ENCODE peak calls at places on chromosome 12, in nine cellular contexts. O, C, Z, P, T, M, V, I and D are unnamed samples.

GRCh38 chr12:65495233-65495632 is 216.8 kb downstream of the MSRB3 start:
- DNase-seq in O (peak), C (peak), Z (no peak), P (no peak), T (no peak), M (no peak), V (no peak), I (no peak), D (peak)

GRCh38 chr12:116039081-116039480 is 238.4 kb downstream of the MED13L start:
- DNase-seq in O (no peak), C (no peak), Z (no peak), P (no peak), T (no peak), M (no peak), V (no peak), I (no peak), D (no peak)

GRCh38 chr12:14418526-14418925 is 53.0 kb downstream of the ATF7IP start:
- DNase-seq in O (no peak), C (no peak), Z (no peak), P (no peak), T (no peak), M (no peak), V (no peak), I (no peak), D (peak)

GRCh38 chr12:21418403-21418802 is 19.1 kb upstream of the PYROXD1 start:
- DNase-seq in O (no peak), C (no peak), Z (no peak), P (no peak), T (no peak), M (no peak), V (no peak), I (no peak), D (peak)

GRCh38 chr12:58608711-58609110 is 311.6 kb downstream of the LRIG3 start:
- DNase-seq in O (no peak), C (no peak), Z (no peak), P (no peak), T (no peak), M (no peak), V (no peak), I (no peak), D (no peak)

GRCh38 chr12:69630191-69630590 is 19.5 kb upstream of the LRRC10 start:
- DNase-seq in O (peak), C (no peak), Z (no peak), P (no peak), T (no peak), M (no peak), V (no peak), I (no peak), D (peak)

GRCh38 chr12:27927347-27927746 is 45.2 kb downstream of the PTHLH start:
- DNase-seq in O (no peak), C (no peak), Z (no peak), P (no peak), T (no peak), M (no peak), V (no peak), I (no peak), D (no peak)

GRCh38 chr12:2919249-2919648 is 28.6 kb downstream of the TULP3 start:
- DNase-seq in O (no peak), C (no peak), Z (no peak), P (no peak), T (no peak), M (no peak), V (no peak), I (no peak), D (no peak)

GRCh38 chr12:111056618-111057521 is 136.5 kb upstream of the MYL2 start:
- DNase-seq in O (no peak), C (no peak), Z (peak), P (no peak), T (peak), M (peak), V (peak), I (no peak), D (no peak)

GRCh38 chr12:43653289-43653915 is 101.4 kb upstream of the ADAMTS20 start:
- DNase-seq in O (no peak), C (no peak), Z (no peak), P (no peak), T (no peak), M (no peak), V (no peak), I (no peak), D (no peak)

GRCh38 chr12:95538656-95539055 is 12.6 kb downstream of the USP44 start:
- DNase-seq in O (no peak), C (no peak), Z (no peak), P (no peak), T (no peak), M (no peak), V (no peak), I (no peak), D (no peak)

GRCh38 chr12:118035194-118036041 is 18.9 kb downstream of the RFC5 start:
- DNase-seq in O (no peak), C (no peak), Z (no peak), P (no peak), T (no peak), M (no peak), V (no peak), I (no peak), D (peak)

GRCh38 chr12:113818278-113818677 is 147.8 kb downstream of the RBM19 start:
- DNase-seq in O (no peak), C (no peak), Z (no peak), P (no peak), T (no peak), M (no peak), V (no peak), I (no peak), D (no peak)

GRCh38 chr12:93302331-93303229 is 75.1 kb upstream of the NUDT4 start:
- DNase-seq in O (no peak), C (peak), Z (no peak), P (no peak), T (no peak), M (no peak), V (no peak), I (no peak), D (peak)

GRCh38 chr12:27946396-27946795 is 26.1 kb downstream of the PTHLH start:
- DNase-seq in O (no peak), C (no peak), Z (no peak), P (no peak), T (no peak), M (no peak), V (no peak), I (no peak), D (no peak)

GRCh38 chr12:28507867-28508266 is 317.6 kb downstream of the CCDC91 start:
- DNase-seq in O (no peak), C (no peak), Z (no peak), P (no peak), T (no peak), M (no peak), V (no peak), I (no peak), D (no peak)

GRCh38 chr12:54394281-54394719 is 9.8 kb upstream of the ZNF385A start:
- DNase-seq in O (peak), C (no peak), Z (no peak), P (no peak), T (no peak), M (no peak), V (no peak), I (no peak), D (peak)